ENCODE peak calls at places on chromosomes 6 and 20, in seven cellular contexts. U, V, S, F, E, N and T are unnamed samples. For H3K9me3, the result is how much of the 10 kb centered on the place peaks cover.

GRCh38 chr6:21046276-21046675 is 512.0 kb downstream of the CDKAL1 start:
- DNase-seq in V (no peak), U (peak), F (no peak), N (no peak), S (no peak), E (no peak), T (no peak)

GRCh38 chr6:11374036-11375010 is 141.9 kb upstream of the NEDD9 start:
- DNase-seq in S (no peak), U (no peak), N (no peak), V (no peak), E (no peak), F (no peak), T (no peak)

GRCh38 chr20:43011491-43011890 is 178.2 kb downstream of the PTPRT start:
- DNase-seq in N (no peak), S (no peak), U (no peak), V (no peak), E (no peak), F (no peak), T (no peak)

GRCh38 chr6:32885698-32886286 is 31.8 kb downstream of the PSMB9 start:
- DNase-seq in N (no peak), U (peak), S (no peak), E (no peak), V (no peak), F (peak), T (no peak)

GRCh38 chr6:11996751-11997150 is 15.4 kb upstream of the HIVEP1 start:
- DNase-seq in E (no peak), V (no peak), U (no peak), F (no peak), S (no peak), N (no peak), T (no peak)

GRCh38 chr6:147826698-147827097 is 318.2 kb downstream of the SAMD5 start:
- DNase-seq in V (no peak), F (no peak), N (no peak), E (no peak), U (no peak), S (no peak), T (no peak)

GRCh38 chr20:33811763-33812672 is 870 bp downstream of the CHMP4B start:
- DNase-seq in V (no peak), N (peak), U (peak), E (peak), F (peak), S (peak), T (no peak)

GRCh38 chr6:154379585-154379984 is 23.0 kb upstream of the IPCEF1 start:
- DNase-seq in V (no peak), S (no peak), U (no peak), F (no peak), N (no peak), E (no peak), T (no peak)

GRCh38 chr20:34637245-34638185 is 39.4 kb downstream of the PIGU start:
- DNase-seq in F (no peak), S (no peak), V (no peak), E (no peak), U (no peak), N (no peak), T (no peak)

GRCh38 chr20:3857405-3857804 is 10.8 kb downstream of the MAVS start:
- DNase-seq in E (no peak), S (no peak), N (no peak), F (no peak), V (no peak), U (no peak), T (no peak)

GRCh38 chr20:40990542-40991120 is 38.0 kb upstream of the TOP1 start:
- DNase-seq in E (peak), U (peak), N (peak), V (peak), F (peak), S (peak), T (peak)

GRCh38 chr6:118770112-118770788 is 118.9 kb upstream of the CEP85L start:
- DNase-seq in V (no peak), E (no peak), N (no peak), F (no peak), S (no peak), U (no peak), T (no peak)

GRCh38 chr6:3165631-3166534 is 8.5 kb upstream of the TUBB2A start:
- DNase-seq in U (no peak), N (no peak), F (no peak), S (no peak), V (no peak), E (no peak), T (no peak)

GRCh38 chr6:124676033-124676432 is 286.2 kb upstream of the RNF217 start:
- DNase-seq in S (no peak), N (no peak), V (no peak), E (no peak), U (no peak), F (no peak), T (no peak)

GRCh38 chr6:143325379-143326140 is 124.9 kb downstream of the ADAT2 start:
- DNase-seq in U (no peak), N (no peak), S (no peak), E (no peak), V (no peak), F (no peak), T (no peak)

GRCh38 chr6:144320746-144321145 is 35.6 kb downstream of the UTRN start:
- DNase-seq in V (no peak), U (no peak), N (no peak), F (no peak), S (no peak), E (no peak), T (no peak)

GRCh38 chr20:58554541-58554940 is 39.3 kb upstream of the APCDD1L start:
- DNase-seq in F (no peak), S (no peak), N (no peak), E (no peak), U (no peak), V (no peak), T (no peak)

GRCh38 chr6:151070666-151071065 is 169.1 kb upstream of the AKAP12 start:
- DNase-seq in F (no peak), S (no peak), N (no peak), V (no peak), U (no peak), E (no peak), T (no peak)

GRCh38 chr20:49747707-49748524 is 34.2 kb upstream of the B4GALT5 start:
- DNase-seq in N (peak), S (no peak), F (no peak), U (no peak), V (no peak), E (peak), T (no peak)

GRCh38 chr6:39887692-39888450 is 46.4 kb downstream of the MOCS1 start:
- DNase-seq in F (no peak), U (peak), S (no peak), E (peak), N (no peak), V (no peak), T (no peak)

GRCh38 chr20:4076671-4077070 is 61.3 kb upstream of the RNF24 start:
- DNase-seq in N (no peak), U (no peak), F (no peak), V (no peak), E (no peak), S (no peak), T (no peak)

GRCh38 chr6:61755739-61756138 is 530.3 kb downstream of the KHDRBS2 start:
- DNase-seq in V (no peak), N (no peak), F (no peak), S (no peak), E (no peak), U (no peak), T (no peak)

GRCh38 chr6:35804996-35805736 is at the start of gene LHFPL5:
- DNase-seq in F (peak), N (no peak), V (peak), E (no peak), U (peak), S (no peak), T (peak)

GRCh38 chr6:15329154-15329781 is 83.4 kb downstream of the JARID2 start:
- DNase-seq in U (no peak), N (no peak), S (no peak), F (no peak), E (no peak), V (no peak), T (no peak)

GRCh38 chr6:44801188-44801587 is 413.7 kb downstream of the CDC5L start:
- DNase-seq in U (no peak), V (no peak), E (no peak), F (no peak), N (no peak), S (no peak), T (no peak)

GRCh38 chr20:3919352-3919751 is 30.2 kb downstream of the PANK2 start:
- DNase-seq in E (no peak), N (no peak), V (no peak), U (no peak), F (no peak), S (no peak), T (no peak)

GRCh38 chr20:1087311-1087710 is 31.1 kb upstream of the PSMF1 start:
- DNase-seq in U (no peak), E (no peak), S (no peak), N (no peak), V (no peak), F (no peak), T (no peak)

GRCh38 chr6:343960-344815 is 47.4 kb upstream of the IRF4 start:
- DNase-seq in U (no peak), E (no peak), F (no peak), S (no peak), V (no peak), N (no peak), T (no peak)

GRCh38 chr6:40727272-40727671 is 140.1 kb upstream of the LRFN2 start:
- DNase-seq in V (no peak), U (no peak), N (no peak), S (no peak), F (no peak), E (no peak), T (no peak)

GRCh38 chr6:119630561-119631192 is 281.1 kb upstream of the MAN1A1 start:
- DNase-seq in U (no peak), E (no peak), N (no peak), V (no peak), S (no peak), F (no peak), T (no peak)

GRCh38 chr20:64119681-64120341 is 12.4 kb upstream of the NPBWR2 start:
- DNase-seq in S (no peak), V (no peak), E (no peak), N (peak), U (no peak), F (no peak), T (no peak)

DNA sequence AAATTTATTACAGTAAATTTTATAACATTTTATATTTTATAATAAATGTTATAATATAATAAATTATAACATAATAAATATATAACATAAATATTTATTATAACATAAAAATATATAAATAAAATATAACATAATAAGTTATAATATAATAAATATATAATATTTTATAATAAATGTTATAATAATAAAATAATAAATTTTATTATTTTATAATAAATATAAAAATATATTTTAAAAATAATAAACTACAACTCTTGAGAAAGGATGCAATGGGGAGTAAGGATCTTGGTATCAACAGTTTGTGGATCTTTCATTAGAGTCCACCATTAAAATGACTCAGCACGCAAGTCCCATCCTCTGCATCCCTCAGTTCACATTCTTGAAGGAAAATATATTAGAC is 312.6 kb downstream of the MEI4 start:
- DNase-seq in V (no peak), U (no peak), S (no peak), E (no peak), N (no peak), F (no peak), T (no peak)
- H3K9me3 ChIP-seq in V (under half), U (under half), S (under half), E (under half), N (under half), F (under half), T (under half)

GRCh38 chr20:29878281-29878741 is 1379.2 kb upstream of the DEFB115 start:
- DNase-seq in S (no peak), U (no peak), F (no peak), V (no peak), E (no peak), N (peak), T (no peak)

GRCh38 chr20:29876911-29877285 is 1380.6 kb upstream of the DEFB115 start:
- DNase-seq in V (no peak), S (no peak), E (no peak), F (no peak), U (no peak), N (no peak), T (no peak)

GRCh38 chr20:29874476-29875202 is 1382.8 kb upstream of the DEFB115 start:
- DNase-seq in V (no peak), U (no peak), S (no peak), E (no peak), N (no peak), F (no peak), T (no peak)

GRCh38 chr20:29878777-29879442 is 1378.6 kb upstream of the DEFB115 start:
- DNase-seq in S (no peak), F (no peak), E (no peak), N (peak), U (no peak), V (no peak), T (no peak)

GRCh38 chr20:29873946-29874345 is 1383.5 kb upstream of the DEFB115 start:
- DNase-seq in E (no peak), F (peak), S (no peak), U (peak), V (no peak), N (peak), T (no peak)
- H3K9me3 ChIP-seq in E (under half), F (under half), S (under half), U (under half), V (under half), N (under half), T (under half)

DNA sequence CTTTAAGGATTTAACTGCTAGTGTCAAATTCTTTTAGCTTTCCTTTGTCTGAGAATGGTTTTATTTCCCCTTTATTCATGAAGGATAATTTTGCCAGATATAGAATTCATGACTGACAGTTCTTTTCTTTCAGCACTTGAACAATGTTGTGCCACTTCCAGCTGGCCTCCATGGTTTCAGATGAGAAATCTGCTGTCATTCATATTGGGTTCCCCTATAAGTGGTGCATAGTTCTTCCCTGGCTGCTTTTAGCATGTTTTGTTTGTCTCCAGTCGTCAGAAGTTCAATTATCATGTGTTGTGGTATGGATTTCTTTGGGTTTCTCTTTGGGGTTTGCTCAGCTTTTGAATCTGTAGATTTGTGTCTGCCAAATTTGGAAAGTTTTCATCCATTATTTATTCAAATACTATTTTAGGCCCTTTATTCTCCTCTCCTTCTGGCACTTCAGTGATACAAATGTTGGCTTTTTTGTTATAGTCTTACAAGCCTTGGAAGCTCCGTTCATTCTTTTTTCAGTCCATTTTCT is 76.3 kb upstream of the TGM3 start:
- DNase-seq in S (no peak), V (no peak), N (no peak), F (no peak), U (no peak), E (no peak), T (no peak)
- H3K9me3 ChIP-seq in S (under half), V (under half), N (under half), F (under half), U (under half), E (under half), T (under half)

DNA sequence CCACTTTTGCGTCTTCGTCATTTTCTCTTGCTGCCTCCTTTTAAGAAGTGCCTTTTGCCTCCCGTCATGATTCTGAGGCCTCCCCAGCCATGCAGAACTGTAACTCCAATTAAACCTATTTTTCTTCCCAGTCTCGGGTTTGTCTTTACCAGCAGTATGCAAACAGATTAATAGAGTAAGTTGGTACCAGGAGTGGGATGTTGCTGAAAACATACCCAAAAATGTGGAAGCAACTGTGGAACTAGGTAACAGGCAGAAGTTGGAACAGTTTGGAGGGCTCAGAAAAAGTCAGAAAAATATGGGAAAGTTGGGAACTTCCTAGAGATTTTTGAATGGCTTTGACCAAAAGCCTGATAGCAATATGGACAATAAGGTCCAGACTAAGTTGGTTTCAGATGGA is 309.2 kb downstream of the MEI4 start:
- DNase-seq in N (no peak), S (no peak), V (no peak), U (no peak), E (no peak), F (no peak), T (no peak)
- H3K9me3 ChIP-seq in N (under half), S (under half), V (under half), U (under half), E (under half), F (under half), T (under half)

GRCh38 chr6:87698618-87699017 is 3.4 kb downstream of the AKIRIN2 start:
- DNase-seq in S (no peak), N (no peak), E (no peak), V (no peak), U (no peak), F (peak), T (no peak)

GRCh38 chr6:87700351-87700728 is 1.7 kb downstream of the AKIRIN2 start:
- DNase-seq in S (no peak), F (no peak), V (no peak), N (no peak), U (no peak), E (no peak), T (no peak)

GRCh38 chr6:87699576-87699975 is 2.5 kb downstream of the AKIRIN2 start:
- DNase-seq in S (no peak), E (no peak), V (no peak), F (no peak), N (no peak), U (no peak), T (no peak)

GRCh38 chr6:87700729-87701675 is 1.0 kb downstream of the AKIRIN2 start:
- DNase-seq in F (peak), E (no peak), S (peak), U (peak), N (peak), V (no peak), T (peak)

DNA sequence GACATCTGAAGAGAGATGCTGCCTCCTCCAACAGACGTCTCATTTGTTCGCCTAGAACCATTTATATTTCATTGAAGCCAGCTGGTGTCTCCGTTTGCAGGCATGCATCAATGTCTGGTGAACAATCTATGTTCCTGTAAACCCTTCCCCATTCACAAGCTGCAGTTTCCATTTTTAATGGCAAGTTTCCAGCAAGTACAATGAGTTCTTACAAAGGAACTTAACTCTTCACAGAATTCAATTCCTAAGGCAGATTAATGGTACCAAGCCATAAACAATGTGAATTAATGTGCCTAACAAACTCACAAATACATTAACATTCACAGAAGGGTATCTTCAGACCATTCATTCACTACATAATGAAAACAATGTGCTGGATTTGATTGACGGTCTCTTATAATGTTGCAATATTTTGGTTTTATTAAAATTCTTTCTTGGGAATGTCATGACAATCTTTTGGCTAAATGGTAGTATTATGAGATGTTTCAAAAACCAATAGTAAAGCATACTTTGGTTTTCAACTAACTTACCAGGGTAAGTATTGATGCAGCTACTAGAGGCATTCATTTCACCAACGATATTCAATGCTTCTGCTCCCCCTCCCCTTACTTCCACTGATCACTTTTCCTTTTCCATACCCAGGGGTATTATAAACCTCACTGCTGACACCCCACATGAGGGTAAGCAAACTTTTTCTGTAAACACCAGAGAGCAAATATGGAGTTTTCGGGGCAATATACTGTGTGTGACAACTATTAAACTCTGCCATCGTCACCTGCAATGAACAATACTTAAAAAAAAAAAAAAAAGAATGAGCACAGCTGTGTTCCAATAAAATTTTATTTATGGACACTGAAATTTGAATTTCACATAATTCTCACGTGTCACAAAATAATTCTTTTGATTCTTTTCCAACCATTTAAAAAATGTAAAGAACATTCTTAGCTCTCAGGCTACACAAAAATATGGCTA is 4.2 kb downstream of the AKIRIN2 start:
- DNase-seq in V (no peak), S (no peak), F (no peak), N (no peak), U (no peak), E (no peak), T (no peak)
- H3K9me3 ChIP-seq in V (under half), S (under half), F (under half), N (under half), U (under half), E (under half), T (under half)